ENCODE peak calls at places on chromosomes 3 and 15, in six cellular contexts. W is fibroblast of lung, D is upper lobe of right lung, S is GM23338, B is A549, H is kidney epithelial cell. E is an unnamed sample.

GRCh38 chr3:191768421-191768820 is 307.5 kb downstream of the PYDC2 start:
- DNase-seq in S (peak; percentile 49), D (no peak), H (no peak), B (peak; percentile 6), W (no peak), E (no peak)

GRCh38 chr15:80105193-80105984 is 45.9 kb downstream of the ZFAND6 start:
- DNase-seq in B (no peak), W (peak; percentile 57), D (no peak), S (no peak), H (peak; percentile 25), E (no peak)

GRCh38 chr15:92569778-92570177 is 85.8 kb downstream of the FAM174B start:
- DNase-seq in D (no peak), B (no peak), W (no peak), S (no peak), H (no peak), E (no peak)

GRCh38 chr3:195150194-195151118 is 120.5 kb downstream of the XXYLT1 start:
- DNase-seq in H (no peak), D (peak; percentile 88), S (peak; percentile 85), B (no peak), W (peak; percentile 82), E (peak; percentile 73)

GRCh38 chr15:89657691-89658200 is 2.5 kb upstream of the KIF7 start:
- DNase-seq in S (no peak), B (no peak), D (no peak), H (no peak), W (no peak), E (no peak)

GRCh38 chr3:37949866-37950265 is 40.7 kb upstream of the VILL start:
- DNase-seq in H (no peak), W (peak; percentile 65), B (no peak), S (no peak), D (no peak), E (no peak)

GRCh38 chr3:151012753-151013152 is 40.2 kb upstream of the CLRN1 start:
- DNase-seq in H (no peak), B (no peak), S (no peak), D (no peak), W (no peak), E (no peak)

GRCh38 chr3:149313542-149313941 is 19.9 kb downstream of the TM4SF18 start:
- DNase-seq in S (no peak), B (no peak), W (no peak), H (no peak), D (no peak), E (no peak)

GRCh38 chr3:48402281-48402732 is 27.6 kb downstream of the PLXNB1 start:
- DNase-seq in H (peak; percentile 44), W (peak; percentile 94), B (no peak), S (no peak), D (peak; percentile 65), E (peak; percentile 2)

DNA sequence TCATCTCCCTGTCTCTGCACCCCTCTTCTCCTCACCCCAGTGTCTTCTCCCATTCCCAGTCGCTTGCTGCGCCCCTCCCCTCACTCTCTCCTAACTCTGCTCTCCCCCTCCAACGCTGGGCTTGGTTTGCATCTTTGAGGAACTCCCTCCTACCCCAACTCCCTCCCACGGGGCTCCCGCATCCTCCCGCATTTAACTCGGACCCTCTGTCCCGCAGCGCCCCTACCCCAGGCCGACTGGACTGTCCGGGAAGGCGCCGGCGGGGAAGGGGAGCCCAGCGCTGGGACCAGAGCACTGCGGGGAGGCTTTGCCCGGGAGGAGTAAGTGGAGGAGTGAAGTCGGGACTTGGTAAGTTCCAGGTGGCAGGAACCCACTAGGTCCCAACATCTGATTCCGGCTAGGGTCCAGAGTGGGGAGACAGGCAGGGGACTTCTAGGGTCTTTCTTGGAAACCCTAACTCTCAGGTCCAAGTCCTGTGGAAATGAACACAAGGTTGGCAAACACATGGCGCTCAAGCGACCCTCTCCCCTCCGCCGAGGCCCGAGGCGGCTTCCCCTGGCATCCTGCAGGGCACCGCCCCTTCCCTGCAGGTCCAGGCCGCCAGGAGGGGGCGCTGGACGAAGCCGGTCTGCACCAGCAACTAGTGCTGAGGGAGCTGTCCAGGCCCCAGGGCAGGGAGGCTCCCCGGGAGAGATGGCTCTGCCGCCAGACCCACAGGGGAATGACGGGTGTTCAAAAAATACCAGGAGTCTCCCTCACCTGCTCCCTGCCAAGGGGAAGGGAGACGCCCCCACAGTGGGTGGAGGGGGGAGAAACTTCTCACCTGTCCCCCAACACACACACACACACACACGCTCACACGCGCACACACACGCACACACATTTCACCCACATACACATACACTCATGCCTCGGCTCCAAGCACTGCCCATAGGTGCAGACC is 53.2 kb downstream of the LHFPL4 start:
- DNase-seq in H (peak; percentile 14), S (peak; percentile 94), W (peak; percentile 57), B (peak; percentile 73), D (peak; percentile 84), E (peak; percentile 96)
- TF ChIP-seq CTCF in H (peak; percentile 96), S (peak; percentile 80), W (peak; percentile 58), B (peak; percentile 63), D (peak; percentile 64), E (peak; percentile 72)

DNA sequence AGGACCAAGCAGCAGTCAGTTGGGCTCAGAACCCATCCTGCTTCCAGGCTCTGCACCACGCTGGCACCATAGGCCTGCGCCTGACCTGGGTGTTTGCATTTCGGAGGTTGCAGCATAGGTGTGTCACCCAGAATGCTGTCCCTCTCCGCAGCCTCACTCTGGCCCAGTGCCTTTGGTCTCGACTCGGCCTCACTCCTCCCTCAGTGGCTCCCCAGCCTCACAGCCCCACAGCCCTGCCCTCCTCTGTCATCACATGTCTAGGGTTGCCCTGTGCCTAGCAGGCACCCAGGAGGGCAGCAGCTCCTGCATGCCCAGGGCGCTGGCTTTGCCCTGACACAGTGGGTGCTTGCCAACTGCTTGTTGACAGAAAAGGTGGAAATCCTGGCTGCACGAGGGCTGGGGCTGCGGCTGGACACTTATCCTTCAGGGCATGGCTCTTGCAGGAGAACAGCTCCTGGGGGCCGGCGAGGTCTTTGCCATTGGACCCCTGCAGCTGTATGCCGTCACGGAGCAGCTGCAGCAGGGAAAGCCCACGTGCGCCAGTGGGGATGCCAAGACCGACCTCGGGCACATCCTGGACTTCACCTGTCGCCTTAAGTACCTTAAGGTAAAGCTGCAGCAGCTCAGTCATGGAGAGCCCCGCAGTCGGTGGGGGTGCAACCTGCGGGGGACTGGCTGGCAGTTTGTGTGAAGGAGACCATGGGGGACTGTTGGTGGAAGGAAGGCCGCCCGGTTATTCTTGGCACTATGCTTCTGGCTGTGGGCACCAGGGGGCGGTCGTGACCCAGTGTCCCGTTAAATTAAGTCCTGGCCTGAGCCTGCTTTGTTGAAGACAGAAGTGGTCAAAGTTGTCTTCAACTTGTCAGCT is 16.2 kb downstream of the NISCH start:
- DNase-seq in H (no peak), B (peak; percentile 46), W (peak; percentile 60), S (peak; percentile 78), D (peak; percentile 88), E (peak; percentile 66)
- TF ChIP-seq CTCF in H (peak; percentile 73), B (peak; percentile 49), W (peak; percentile 47), S (peak; percentile 57), D (peak; percentile 71), E (peak; percentile 47)

GRCh38 chr3:71152039-71152891 is 431.3 kb downstream of the FOXP1 start:
- DNase-seq in B (no peak), D (no peak), W (no peak), S (peak; percentile 41), H (no peak), E (no peak)

GRCh38 chr3:71150293-71150954 is 433.1 kb downstream of the FOXP1 start:
- DNase-seq in D (no peak), B (no peak), W (no peak), H (no peak), S (no peak), E (no peak)

GRCh38 chr3:71145954-71146353 is 437.6 kb downstream of the FOXP1 start:
- DNase-seq in B (no peak), D (no peak), S (no peak), H (no peak), W (no peak), E (no peak)

GRCh38 chr3:71146673-71147072 is 436.9 kb downstream of the FOXP1 start:
- DNase-seq in W (no peak), D (no peak), S (peak; percentile 44), H (no peak), B (no peak), E (no peak)

DNA sequence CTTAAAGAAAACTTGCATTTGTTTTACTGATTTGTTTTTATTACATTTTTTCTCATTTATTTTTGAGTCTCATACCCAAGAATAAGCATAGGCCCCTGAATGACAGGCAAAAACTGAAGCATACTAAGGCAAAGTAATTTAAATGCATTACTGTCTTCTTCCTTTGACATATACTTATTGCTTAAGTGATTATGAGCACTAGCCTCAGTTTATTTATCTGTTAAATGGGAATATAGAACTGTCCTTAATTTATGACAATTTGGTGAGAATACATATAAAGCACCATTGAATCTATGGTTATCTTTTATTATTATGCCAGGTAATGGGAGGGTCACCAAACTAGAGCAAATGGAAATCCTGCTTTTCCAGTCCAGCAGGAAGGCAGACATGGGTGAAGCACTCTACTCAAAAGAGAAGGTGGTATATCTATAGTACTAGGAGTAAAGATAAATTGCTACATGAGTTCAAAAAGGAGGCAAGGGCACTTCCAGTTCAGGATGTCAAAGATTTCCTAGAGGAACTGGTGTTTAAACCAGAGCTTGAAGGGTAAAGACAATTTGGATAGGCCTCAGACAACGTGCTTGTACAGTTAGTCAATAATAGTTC is 435.0 kb downstream of the FOXP1 start:
- DNase-seq in W (no peak), B (no peak), S (no peak), D (no peak), H (no peak), E (no peak)
- TF ChIP-seq CTCF in W (no peak), B (no peak), S (no peak), D (no peak), H (no peak), E (no peak)

DNA sequence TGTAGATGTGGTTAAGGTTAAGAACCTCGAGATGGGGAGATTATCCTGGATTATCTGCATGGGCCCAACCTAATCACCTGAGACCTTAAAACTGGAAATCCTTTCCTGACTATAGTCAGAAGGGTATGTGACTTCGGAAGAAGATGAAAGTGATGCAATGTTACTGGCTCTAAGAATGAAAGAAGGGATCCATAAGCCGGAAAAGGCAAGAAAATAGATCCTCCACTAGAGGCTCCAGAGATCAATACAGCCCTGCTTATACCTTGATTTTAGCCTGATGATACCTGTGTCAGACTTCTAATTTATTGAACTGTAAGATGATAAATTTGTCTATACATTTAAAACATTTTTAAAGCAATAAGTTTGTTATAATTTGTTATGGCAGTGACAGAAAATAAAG is 21.5 kb upstream of the GASK1A start:
- DNase-seq in S (peak; percentile 51), D (no peak), B (no peak), H (no peak), W (no peak), E (no peak)
- TF ChIP-seq CTCF in S (peak; percentile 43), D (no peak), B (no peak), H (peak; percentile 13), W (no peak), E (no peak)